ENCODE peak calls at places on chromosomes 7 and 10, in four cellular contexts. One of them, this sample, is unnamed.

GRCh38 chr7:50793115-50793946 is 10.6 kb upstream of the GRB10 start:
- DNase-seq in heart left ventricle: peak; percentile 83
- DNase-seq in endothelial cell of umbilical vein: peak; percentile 50
- DNase-seq in mesenchymal stem cell: peak; percentile 63
- DNase-seq in this sample: no peak

GRCh38 chr7:41189866-41190265 is 513.0 kb downstream of the INHBA start:
- DNase-seq in heart left ventricle: no peak
- DNase-seq in mesenchymal stem cell: peak; percentile 90
- DNase-seq in endothelial cell of umbilical vein: peak; percentile 97
- DNase-seq in this sample: no peak

GRCh38 chr10:99791831-99792230 is 9.4 kb downstream of the ABCC2 start:
- DNase-seq in endothelial cell of umbilical vein: no peak
- DNase-seq in mesenchymal stem cell: no peak
- DNase-seq in heart left ventricle: no peak
- DNase-seq in this sample: no peak

GRCh38 chr7:155907450-155908177 is 95.4 kb upstream of the SHH start:
- DNase-seq in endothelial cell of umbilical vein: no peak
- DNase-seq in heart left ventricle: no peak
- DNase-seq in mesenchymal stem cell: no peak
- DNase-seq in this sample: no peak

GRCh38 chr7:33471636-33472242 is 342.4 kb downstream of the BBS9 start:
- DNase-seq in endothelial cell of umbilical vein: no peak
- DNase-seq in heart left ventricle: no peak
- DNase-seq in mesenchymal stem cell: no peak
- DNase-seq in this sample: no peak

GRCh38 chr10:31136951-31137885 is 105.6 kb upstream of the ZNF438 start:
- DNase-seq in heart left ventricle: no peak
- DNase-seq in mesenchymal stem cell: peak; percentile 76
- DNase-seq in endothelial cell of umbilical vein: peak; percentile 54
- DNase-seq in this sample: no peak

GRCh38 chr7:142870147-142870559 is 15.3 kb downstream of the EPHB6 start:
- DNase-seq in endothelial cell of umbilical vein: no peak
- DNase-seq in heart left ventricle: no peak
- DNase-seq in mesenchymal stem cell: no peak
- DNase-seq in this sample: no peak

GRCh38 chr7:36016648-36017047 is 136.4 kb upstream of the EEPD1 start:
- DNase-seq in heart left ventricle: no peak
- DNase-seq in endothelial cell of umbilical vein: no peak
- DNase-seq in mesenchymal stem cell: no peak
- DNase-seq in this sample: no peak

GRCh38 chr10:79195091-79195923 is 126.5 kb downstream of the ZMIZ1 start:
- DNase-seq in endothelial cell of umbilical vein: peak; percentile 84
- DNase-seq in mesenchymal stem cell: peak; percentile 85
- DNase-seq in heart left ventricle: peak; percentile 90
- DNase-seq in this sample: peak; percentile 62

GRCh38 chr10:86066696-86067095 is 299.9 kb downstream of the GRID1 start:
- DNase-seq in heart left ventricle: no peak
- DNase-seq in mesenchymal stem cell: no peak
- DNase-seq in endothelial cell of umbilical vein: no peak
- DNase-seq in this sample: no peak

GRCh38 chr7:156662269-156662668 is 21.7 kb downstream of the RNF32 start:
- DNase-seq in heart left ventricle: no peak
- DNase-seq in endothelial cell of umbilical vein: no peak
- DNase-seq in mesenchymal stem cell: no peak
- DNase-seq in this sample: no peak

GRCh38 chr7:2820508-2820934 is 23.6 kb downstream of the GNA12 start:
- DNase-seq in mesenchymal stem cell: peak; percentile 99
- DNase-seq in heart left ventricle: peak; percentile 88
- DNase-seq in endothelial cell of umbilical vein: peak; percentile 75
- DNase-seq in this sample: no peak

GRCh38 chr10:33657913-33658312 is 323.4 kb upstream of the NRP1 start:
- DNase-seq in heart left ventricle: no peak
- DNase-seq in mesenchymal stem cell: no peak
- DNase-seq in endothelial cell of umbilical vein: no peak
- DNase-seq in this sample: no peak

GRCh38 chr7:45148653-45148973 is 9.0 kb upstream of the RAMP3 start:
- DNase-seq in heart left ventricle: no peak
- DNase-seq in endothelial cell of umbilical vein: no peak
- DNase-seq in mesenchymal stem cell: no peak
- DNase-seq in this sample: no peak

GRCh38 chr10:110163192-110163773 is 44.1 kb upstream of the MXI1 start:
- DNase-seq in endothelial cell of umbilical vein: no peak
- DNase-seq in mesenchymal stem cell: no peak
- DNase-seq in heart left ventricle: no peak
- DNase-seq in this sample: no peak

GRCh38 chr10:58755688-58756087 is 243.0 kb downstream of the BICC1 start:
- DNase-seq in mesenchymal stem cell: peak; percentile 70
- DNase-seq in endothelial cell of umbilical vein: no peak
- DNase-seq in heart left ventricle: peak; percentile 25
- DNase-seq in this sample: no peak

GRCh38 chr10:6665847-6666246 is 85.8 kb upstream of the PRKCQ start:
- DNase-seq in mesenchymal stem cell: no peak
- DNase-seq in heart left ventricle: no peak
- DNase-seq in endothelial cell of umbilical vein: no peak
- DNase-seq in this sample: peak; percentile 6

GRCh38 chr10:28077889-28078288 is 79.0 kb upstream of the ODAD2 start:
- DNase-seq in heart left ventricle: no peak
- DNase-seq in endothelial cell of umbilical vein: no peak
- DNase-seq in mesenchymal stem cell: peak; percentile 57
- DNase-seq in this sample: no peak

GRCh38 chr7:66503036-66503370 is 125.7 kb upstream of the KCTD7 start:
- DNase-seq in heart left ventricle: no peak
- DNase-seq in mesenchymal stem cell: no peak
- DNase-seq in endothelial cell of umbilical vein: no peak
- DNase-seq in this sample: no peak

GRCh38 chr10:122323941-122324675 is 50.4 kb upstream of the PLEKHA1 start:
- DNase-seq in mesenchymal stem cell: no peak
- DNase-seq in heart left ventricle: no peak
- DNase-seq in endothelial cell of umbilical vein: no peak
- DNase-seq in this sample: no peak

GRCh38 chr7:98423043-98423442 is 22.2 kb upstream of the BAIAP2L1 start:
- DNase-seq in endothelial cell of umbilical vein: no peak
- DNase-seq in heart left ventricle: no peak
- DNase-seq in mesenchymal stem cell: peak; percentile 39
- DNase-seq in this sample: no peak

GRCh38 chr7:89661876-89662275 is 492.4 kb upstream of the STEAP1 start:
- DNase-seq in endothelial cell of umbilical vein: no peak
- DNase-seq in mesenchymal stem cell: no peak
- DNase-seq in heart left ventricle: no peak
- DNase-seq in this sample: no peak

GRCh38 chr10:50554995-50555568 is 68.7 kb downstream of the SGMS1 start:
- DNase-seq in mesenchymal stem cell: no peak
- DNase-seq in endothelial cell of umbilical vein: peak; percentile 26
- DNase-seq in heart left ventricle: no peak
- DNase-seq in this sample: no peak

GRCh38 chr7:68613405-68613804 is 984.9 kb upstream of the AUTS2 start:
- DNase-seq in heart left ventricle: no peak
- DNase-seq in endothelial cell of umbilical vein: no peak
- DNase-seq in mesenchymal stem cell: no peak
- DNase-seq in this sample: no peak

GRCh38 chr10:100791254-100792058 is 46.1 kb downstream of the PAX2 start:
- DNase-seq in mesenchymal stem cell: no peak
- DNase-seq in heart left ventricle: no peak
- DNase-seq in endothelial cell of umbilical vein: no peak
- DNase-seq in this sample: no peak

GRCh38 chr7:37100735-37101331 is 347.8 kb downstream of the ELMO1 start:
- DNase-seq in endothelial cell of umbilical vein: peak; percentile 23
- DNase-seq in heart left ventricle: no peak
- DNase-seq in mesenchymal stem cell: no peak
- DNase-seq in this sample: no peak

GRCh38 chr7:32539917-32540544 is 44.7 kb downstream of the AVL9 start:
- DNase-seq in mesenchymal stem cell: no peak
- DNase-seq in endothelial cell of umbilical vein: no peak
- DNase-seq in heart left ventricle: no peak
- DNase-seq in this sample: no peak

GRCh38 chr10:124052561-124052960 is 40.8 kb downstream of the CHST15 start:
- DNase-seq in endothelial cell of umbilical vein: no peak
- DNase-seq in mesenchymal stem cell: no peak
- DNase-seq in heart left ventricle: no peak
- DNase-seq in this sample: no peak

GRCh38 chr7:91628742-91629141 is 251.8 kb downstream of the MTERF1 start:
- DNase-seq in mesenchymal stem cell: no peak
- DNase-seq in endothelial cell of umbilical vein: peak; percentile 77
- DNase-seq in heart left ventricle: peak; percentile 33
- DNase-seq in this sample: no peak

GRCh38 chr10:21304198-21304597 is 221.3 kb downstream of the SKIDA1 start:
- DNase-seq in endothelial cell of umbilical vein: no peak
- DNase-seq in mesenchymal stem cell: no peak
- DNase-seq in heart left ventricle: no peak
- DNase-seq in this sample: no peak

GRCh38 chr10:109726473-109726872 is 196.8 kb downstream of the XPNPEP1 start:
- DNase-seq in endothelial cell of umbilical vein: no peak
- DNase-seq in mesenchymal stem cell: no peak
- DNase-seq in heart left ventricle: no peak
- DNase-seq in this sample: no peak

GRCh38 chr10:35089641-35090161 is 440 bp downstream of the CUL2 start:
- DNase-seq in endothelial cell of umbilical vein: peak; percentile 32
- DNase-seq in heart left ventricle: no peak
- DNase-seq in mesenchymal stem cell: peak; percentile 86
- DNase-seq in this sample: no peak

GRCh38 chr10:71963756-71964668 is at the start of gene CHST3:
- DNase-seq in mesenchymal stem cell: peak; percentile 57
- DNase-seq in heart left ventricle: peak; percentile 91
- DNase-seq in endothelial cell of umbilical vein: peak; percentile 62
- DNase-seq in this sample: no peak

DNA sequence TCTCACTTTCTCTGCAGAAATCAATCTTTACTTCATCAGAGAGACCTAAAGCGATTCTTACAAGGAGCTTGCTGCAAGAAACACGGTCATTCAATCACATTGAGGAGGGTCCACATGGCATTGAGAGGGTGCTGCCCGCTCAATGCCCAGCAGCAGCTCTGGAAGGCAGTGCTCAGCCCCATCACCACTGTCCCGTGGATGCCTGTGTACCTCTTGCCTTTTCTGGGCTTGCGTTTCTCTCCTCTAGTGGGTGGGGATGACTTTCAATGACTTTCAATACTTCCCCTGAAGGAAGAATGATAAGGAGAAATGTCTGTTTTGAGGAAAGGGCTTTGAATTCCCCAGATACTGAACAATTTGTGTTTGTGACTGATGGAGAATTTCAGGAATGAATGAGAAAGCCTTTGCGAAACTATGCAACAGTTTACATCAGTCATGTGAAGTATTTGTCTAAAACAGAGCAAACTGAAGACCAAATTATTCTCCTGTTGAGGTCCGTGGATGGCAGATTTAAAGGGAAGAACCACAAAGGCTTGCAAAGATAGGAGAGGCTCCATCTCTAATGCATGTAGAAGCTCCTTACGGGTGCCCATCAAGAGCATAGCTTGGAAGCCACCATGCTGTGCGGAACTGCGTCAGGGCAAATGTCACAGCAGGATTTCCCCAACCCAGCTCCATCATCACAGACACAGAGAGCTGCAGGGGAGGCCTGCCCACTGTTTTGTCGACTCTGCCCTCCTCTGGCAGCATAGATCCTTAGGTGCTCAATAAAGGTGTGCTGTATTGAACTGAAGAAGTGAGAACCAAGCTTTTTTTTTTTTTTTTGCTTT is 6.6 kb upstream of the ZNF22 start:
- DNase-seq in mesenchymal stem cell: peak; percentile 37
- DNase-seq in endothelial cell of umbilical vein: peak; percentile 49
- DNase-seq in heart left ventricle: no peak
- DNase-seq in this sample: no peak
- H3K4me1 ChIP-seq in mesenchymal stem cell: peaks cover 21% of the 10 kb centered on the region
- H3K4me1 ChIP-seq in endothelial cell of umbilical vein: peaks cover 17% of the 10 kb centered on the region
- H3K4me1 ChIP-seq in heart left ventricle: peaks cover 59% of the 10 kb centered on the region
- H3K4me1 ChIP-seq in this sample: peaks cover 21% of the 10 kb centered on the region

GRCh38 chr7:28245108-28245868 is 64.7 kb upstream of the JAZF1 start:
- DNase-seq in heart left ventricle: no peak
- DNase-seq in mesenchymal stem cell: no peak
- DNase-seq in endothelial cell of umbilical vein: no peak
- DNase-seq in this sample: no peak
- H3K27ac ChIP-seq in heart left ventricle: no peak overlapping the region
- H3K27ac ChIP-seq in mesenchymal stem cell: no peak overlapping the region
- H3K27ac ChIP-seq in endothelial cell of umbilical vein: no peak overlapping the region
- H3K27ac ChIP-seq in this sample: no peak overlapping the region

GRCh38 chr10:43816351-43817321 is 168.0 kb upstream of the ZNF32 start:
- DNase-seq in mesenchymal stem cell: peak; percentile 95
- DNase-seq in heart left ventricle: peak; percentile 72
- DNase-seq in endothelial cell of umbilical vein: no peak
- DNase-seq in this sample: peak; percentile 71
- H3K4me1 ChIP-seq in mesenchymal stem cell: no peaks in the 10 kb centered on the region
- H3K4me1 ChIP-seq in heart left ventricle: peaks cover 16% of the 10 kb centered on the region
- H3K4me1 ChIP-seq in endothelial cell of umbilical vein: peaks cover 8% of the 10 kb centered on the region
- H3K4me1 ChIP-seq in this sample: peaks cover 24% of the 10 kb centered on the region

GRCh38 chr7:112789453-112789823 is 755 bp downstream of the TMEM168 start:
- DNase-seq in mesenchymal stem cell: no peak
- DNase-seq in heart left ventricle: no peak
- DNase-seq in endothelial cell of umbilical vein: no peak
- DNase-seq in this sample: no peak

GRCh38 chr7:112788778-112789343 is 1.3 kb downstream of the TMEM168 start:
- DNase-seq in endothelial cell of umbilical vein: no peak
- DNase-seq in mesenchymal stem cell: no peak
- DNase-seq in heart left ventricle: no peak
- DNase-seq in this sample: no peak

GRCh38 chr7:112791465-112792168 is 1.4 kb upstream of the TMEM168 start:
- DNase-seq in mesenchymal stem cell: no peak
- DNase-seq in heart left ventricle: no peak
- DNase-seq in endothelial cell of umbilical vein: no peak
- DNase-seq in this sample: no peak

GRCh38 chr7:112789824-112790650 is at the start of gene TMEM168:
- DNase-seq in mesenchymal stem cell: peak; percentile 83
- DNase-seq in heart left ventricle: peak; percentile 86
- DNase-seq in endothelial cell of umbilical vein: peak; percentile 87
- DNase-seq in this sample: peak; percentile 80

DNA sequence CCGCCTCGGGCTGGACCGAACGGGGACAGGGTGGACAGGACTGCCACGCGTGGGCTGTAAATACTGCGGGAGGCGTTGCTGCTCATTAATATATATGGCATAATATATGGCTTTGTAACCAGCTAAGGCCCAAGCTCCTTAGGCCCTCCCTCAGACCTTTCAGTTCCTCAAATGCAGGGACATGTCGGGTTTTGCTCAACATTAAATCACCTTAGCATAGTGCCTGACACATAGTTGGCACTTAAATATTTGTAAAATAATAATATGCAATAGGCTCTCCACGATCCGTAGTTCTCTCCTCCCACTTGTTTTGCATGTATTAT is 419 bp upstream of the TMEM168 start:
- DNase-seq in heart left ventricle: no peak
- DNase-seq in endothelial cell of umbilical vein: no peak
- DNase-seq in mesenchymal stem cell: no peak
- DNase-seq in this sample: no peak
- H3K27ac ChIP-seq in heart left ventricle: peak overlapping the region; percentile 73
- H3K27ac ChIP-seq in endothelial cell of umbilical vein: no peak overlapping the region
- H3K27ac ChIP-seq in mesenchymal stem cell: no peak overlapping the region
- H3K27ac ChIP-seq in this sample: peak overlapping the region; percentile 20

GRCh38 chr7:151085329-151085690 is 965 bp upstream of the AGAP3 start:
- DNase-seq in mesenchymal stem cell: no peak
- DNase-seq in endothelial cell of umbilical vein: peak; percentile 19
- DNase-seq in heart left ventricle: no peak
- DNase-seq in this sample: no peak
- H3K4me1 ChIP-seq in mesenchymal stem cell: peaks cover 47% of the 10 kb centered on the region
- H3K4me1 ChIP-seq in endothelial cell of umbilical vein: peaks cover 56% of the 10 kb centered on the region
- H3K4me1 ChIP-seq in heart left ventricle: peaks cover 49% of the 10 kb centered on the region
- H3K4me1 ChIP-seq in this sample: peaks cover 56% of the 10 kb centered on the region